ENCODE peak calls at places on chromosome 9, in four cellular contexts. H is WTC11, I is HepG2, F is K562. N is an unnamed sample.

GRCh38 chr9:98962181-98962560 is 18.5 kb downstream of the COL15A1 start:
- DNase-seq in H (no peak), I (no peak), F (no peak), N (no peak)

GRCh38 chr9:135607401-135608293 is 31.7 kb downstream of the GLT6D1 start:
- DNase-seq in H (no peak), I (no peak), F (no peak), N (no peak)

GRCh38 chr9:132114102-132114707 is 34.5 kb upstream of the MED27 start:
- DNase-seq in H (peak; percentile 87), I (peak; percentile 40), F (peak; percentile 82), N (peak; percentile 81)

GRCh38 chr9:631596-631995 is 209.9 kb upstream of the DMRT1 start:
- DNase-seq in H (no peak), I (no peak), F (no peak), N (no peak)

GRCh38 chr9:18947772-18948391 is 85.1 kb downstream of the SAXO1 start:
- DNase-seq in H (no peak), I (no peak), F (no peak), N (peak; percentile 52)

GRCh38 chr9:3809724-3810123 is 283.9 kb upstream of the RFX3 start:
- DNase-seq in H (no peak), I (no peak), F (no peak), N (no peak)

GRCh38 chr9:86246752-86247161 is 12.7 kb downstream of the C9orf153 start:
- DNase-seq in H (peak; percentile 12), I (peak; percentile 61), F (no peak), N (peak; percentile 19)

GRCh38 chr9:466749-467148 is 252.1 kb downstream of the DOCK8 start:
- DNase-seq in H (no peak), I (no peak), F (no peak), N (no peak)

GRCh38 chr9:133031130-133031422 is 279 bp downstream of the GTF3C5 start:
- DNase-seq in H (no peak), I (no peak), F (no peak), N (no peak)

GRCh38 chr9:129868571-129869486 is 33.6 kb downstream of the USP20 start:
- DNase-seq in H (no peak), I (no peak), F (no peak), N (no peak)

DNA sequence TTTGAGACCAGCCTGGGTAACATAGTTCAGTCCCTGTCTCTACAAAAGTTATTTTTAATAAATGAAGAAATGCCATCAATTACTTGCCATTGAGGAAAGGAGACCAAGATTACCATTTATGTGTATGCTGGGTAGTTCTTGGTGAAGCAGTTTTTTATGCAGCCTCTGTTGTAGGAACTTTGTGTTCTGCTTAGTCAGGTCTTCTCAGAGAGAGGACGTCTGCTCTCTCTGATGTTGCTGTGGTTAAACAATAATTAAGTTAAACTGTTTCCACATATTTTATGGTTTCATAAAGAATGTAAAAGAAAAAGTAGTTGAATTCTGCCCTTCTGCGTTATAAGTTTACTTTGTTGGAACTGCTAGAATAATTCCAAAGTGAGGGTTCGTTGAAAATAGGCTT is 210.5 kb downstream of the KDM4C start:
- DNase-seq in H (no peak), I (no peak), F (no peak), N (no peak)
- TF ChIP-seq SP1 in H (no peak), I (no peak), F (no peak), N (no peak)

GRCh38 chr9:4936823-4937222 is 48.2 kb upstream of the JAK2 start:
- DNase-seq in H (no peak), I (no peak), F (no peak), N (no peak)
- TF ChIP-seq ELF4 in H (no peak), I (no peak), F (no peak), N (no peak)

GRCh38 chr9:75658301-75658919 is 232.1 kb upstream of the PCSK5 start:
- DNase-seq in H (no peak), I (no peak), F (no peak), N (no peak)
- TF ChIP-seq SP1 in H (no peak), I (no peak), F (no peak), N (no peak)

GRCh38 chr9:120914410-120914809 is 12.2 kb downstream of the TRAF1 start:
- DNase-seq in H (no peak), I (no peak), F (no peak), N (no peak)
- TF ChIP-seq ELF4 in H (no peak), I (no peak), F (no peak), N (no peak)

DNA sequence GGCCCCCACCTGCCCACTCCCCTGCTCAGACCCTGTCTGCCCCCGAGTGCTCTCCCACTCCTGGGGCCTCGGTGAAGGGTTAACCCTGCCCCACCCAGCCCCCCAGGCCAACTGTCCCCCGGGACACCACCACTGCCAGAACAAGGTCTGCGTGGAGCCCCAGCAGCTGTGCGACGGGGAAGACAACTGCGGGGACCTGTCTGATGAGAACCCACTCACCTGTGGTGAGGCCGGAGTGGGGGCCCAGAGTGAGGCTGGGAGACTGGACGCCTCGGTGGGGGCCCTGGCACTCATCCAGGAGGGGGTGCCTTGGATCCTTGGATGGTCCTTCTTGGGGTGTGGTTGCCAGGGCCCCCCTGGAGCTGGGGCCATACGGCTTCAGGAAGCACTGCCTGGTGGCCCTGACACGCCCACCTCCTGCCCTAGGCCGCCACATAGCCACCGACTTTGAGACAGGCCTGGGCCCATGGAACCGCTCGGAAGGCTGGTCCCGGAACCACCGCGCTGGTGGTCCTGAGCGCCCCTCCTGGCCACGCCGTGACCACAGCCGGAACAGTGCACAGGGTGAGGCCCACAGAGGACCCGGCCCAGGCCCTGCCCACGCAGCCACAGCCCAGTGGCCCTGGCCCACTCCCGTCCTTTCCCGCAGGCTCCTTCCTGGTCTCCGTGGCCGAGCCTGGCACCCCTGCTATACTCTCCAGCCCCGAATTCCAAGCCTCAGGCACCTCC is 2.1 kb downstream of the MAMDC4 start:
- DNase-seq in H (peak; percentile 26), I (no peak), F (no peak), N (no peak)
- TF ChIP-seq SP1 in H (no peak), I (no peak), F (no peak), N (no peak)

N was measured in HEK293T.